ENCODE peak calls at places on chromosomes 4 and X, in six cellular contexts. U, B, K, L, X and G are unnamed samples.
A peak's percentile ranks its signal among the peaks of the same experiment; 100 is the strongest.

GRCh38 chrX:13374364-13374763 is 54.5 kb upstream of the ATXN3L start:
- DNase-seq in K (no peak), X (no peak), U (no peak), B (no peak), L (no peak), G (no peak)

GRCh38 chr4:80897537-80898303 is 132.8 kb upstream of the BMP3 start:
- DNase-seq in K (no peak), L (no peak), B (no peak), U (no peak), X (no peak), G (no peak)

GRCh38 chr4:1380368-1381151 is 25.7 kb downstream of the NKX1-1 start:
- DNase-seq in K (no peak), U (no peak), B (no peak), L (no peak), X (no peak), G (no peak)

GRCh38 chr4:186772936-186773335 is 49.3 kb upstream of the FAT1 start:
- DNase-seq in K (peak; percentile 18), L (no peak), U (no peak), B (no peak), X (no peak), G (no peak)

GRCh38 chr4:158818595-158818994 is 49.8 kb downstream of the FNIP2 start:
- DNase-seq in K (no peak), X (no peak), B (no peak), U (no peak), L (no peak), G (no peak)

GRCh38 chrX:129361566-129361965 is 161.7 kb downstream of the SMARCA1 start:
- DNase-seq in L (no peak), U (peak; percentile 57), K (no peak), X (no peak), B (peak; percentile 30), G (no peak)

GRCh38 chr4:19358015-19358414 is 893.7 kb upstream of the SLIT2 start:
- DNase-seq in L (no peak), B (no peak), K (peak; percentile 32), X (no peak), U (no peak), G (no peak)

GRCh38 chr4:151358266-151358665 is 32.9 kb upstream of the SH3D19 start:
- DNase-seq in B (no peak), X (no peak), U (no peak), L (no peak), K (peak; percentile 3), G (peak; percentile 61)

GRCh38 chrX:7069556-7069955 is 78.0 kb upstream of the STS start:
- DNase-seq in X (no peak), K (no peak), B (no peak), U (no peak), L (no peak), G (no peak)

GRCh38 chr4:2009651-2010233 is 968 bp upstream of the NELFA start:
- DNase-seq in B (peak; percentile 75), K (peak; percentile 49), L (no peak), U (peak; percentile 87), X (peak; percentile 63), G (no peak)

GRCh38 chrX:15242899-15243555 is 26.9 kb downstream of the ASB9 start:
- DNase-seq in B (peak; percentile 60), U (peak; percentile 34), X (no peak), L (peak; percentile 1), K (peak; percentile 31), G (no peak)

GRCh38 chr4:142043509-142043908 is 407.1 kb downstream of the IL15 start:
- DNase-seq in U (no peak), K (peak; percentile 69), X (no peak), L (no peak), B (peak; percentile 7), G (no peak)

GRCh38 chr4:94307231-94307840 is 35.3 kb downstream of the HPGDS start:
- DNase-seq in U (no peak), L (no peak), X (no peak), B (peak; percentile 4), K (no peak), G (no peak)